ENCODE peak calls at places on chromosomes 13 and 19, in five cellular contexts. One of them, this sample, is unnamed.

GRCh38 chr13:107864543-107865460 is 350.5 kb downstream of the LIG4 start:
- DNase-seq in endothelial cell of umbilical vein: peak; percentile 68
- DNase-seq in ovary: peak; percentile 14
- DNase-seq in naive thymus-derived CD4-positive, alpha-beta T cell: no peak
- DNase-seq in keratinocyte: no peak
- DNase-seq in this sample: peak; percentile 5

GRCh38 chr13:37014609-37015008 is 14.0 kb downstream of the EXOSC8 start:
- DNase-seq in endothelial cell of umbilical vein: no peak
- DNase-seq in ovary: no peak
- DNase-seq in naive thymus-derived CD4-positive, alpha-beta T cell: no peak
- DNase-seq in keratinocyte: no peak
- DNase-seq in this sample: no peak

GRCh38 chr13:80235131-80235530 is 105.8 kb downstream of the SPRY2 start:
- DNase-seq in endothelial cell of umbilical vein: peak; percentile 79
- DNase-seq in ovary: no peak
- DNase-seq in naive thymus-derived CD4-positive, alpha-beta T cell: no peak
- DNase-seq in keratinocyte: no peak
- DNase-seq in this sample: no peak

GRCh38 chr19:18057557-18057956 is 29.2 kb downstream of the IL12RB1 start:
- DNase-seq in endothelial cell of umbilical vein: no peak
- DNase-seq in ovary: no peak
- DNase-seq in naive thymus-derived CD4-positive, alpha-beta T cell: no peak
- DNase-seq in keratinocyte: no peak
- DNase-seq in this sample: peak; percentile 41

GRCh38 chr13:113040597-113041292 is 64.8 kb upstream of the F7 start:
- DNase-seq in endothelial cell of umbilical vein: no peak
- DNase-seq in ovary: no peak
- DNase-seq in naive thymus-derived CD4-positive, alpha-beta T cell: no peak
- DNase-seq in keratinocyte: no peak
- DNase-seq in this sample: peak; percentile 42

GRCh38 chr13:99432637-99433542 is 68.4 kb upstream of the TM9SF2 start:
- DNase-seq in endothelial cell of umbilical vein: peak; percentile 75
- DNase-seq in ovary: no peak
- DNase-seq in naive thymus-derived CD4-positive, alpha-beta T cell: peak; percentile 85
- DNase-seq in keratinocyte: no peak
- DNase-seq in this sample: peak; percentile 87

GRCh38 chr13:24148414-24149305 is 11.9 kb upstream of the SPATA13 start:
- DNase-seq in endothelial cell of umbilical vein: peak; percentile 94
- DNase-seq in ovary: no peak
- DNase-seq in naive thymus-derived CD4-positive, alpha-beta T cell: no peak
- DNase-seq in keratinocyte: peak; percentile 87
- DNase-seq in this sample: peak; percentile 85

GRCh38 chr19:15540435-15540834 is 32.1 kb downstream of the CYP4F22 start:
- DNase-seq in endothelial cell of umbilical vein: no peak
- DNase-seq in ovary: no peak
- DNase-seq in naive thymus-derived CD4-positive, alpha-beta T cell: no peak
- DNase-seq in keratinocyte: no peak
- DNase-seq in this sample: no peak

GRCh38 chr13:76853481-76853880 is 32.7 kb downstream of the KCTD12 start:
- DNase-seq in endothelial cell of umbilical vein: peak; percentile 81
- DNase-seq in ovary: no peak
- DNase-seq in naive thymus-derived CD4-positive, alpha-beta T cell: no peak
- DNase-seq in keratinocyte: no peak
- DNase-seq in this sample: no peak

GRCh38 chr19:6352381-6353165 is 8.8 kb upstream of the CLPP start:
- DNase-seq in endothelial cell of umbilical vein: no peak
- DNase-seq in ovary: no peak
- DNase-seq in naive thymus-derived CD4-positive, alpha-beta T cell: no peak
- DNase-seq in keratinocyte: no peak
- DNase-seq in this sample: no peak

GRCh38 chr19:6851359-6851758 is 36.0 kb upstream of the ADGRE1 start:
- DNase-seq in endothelial cell of umbilical vein: no peak
- DNase-seq in ovary: no peak
- DNase-seq in naive thymus-derived CD4-positive, alpha-beta T cell: no peak
- DNase-seq in keratinocyte: no peak
- DNase-seq in this sample: no peak

GRCh38 chr13:24741016-24741662 is 22.8 kb upstream of the RNF17 start:
- DNase-seq in endothelial cell of umbilical vein: no peak
- DNase-seq in ovary: no peak
- DNase-seq in naive thymus-derived CD4-positive, alpha-beta T cell: no peak
- DNase-seq in keratinocyte: no peak
- DNase-seq in this sample: no peak

GRCh38 chr19:45729774-45730388 is 815 bp downstream of the FBXO46 start:
- DNase-seq in endothelial cell of umbilical vein: peak; percentile 30
- DNase-seq in ovary: no peak
- DNase-seq in naive thymus-derived CD4-positive, alpha-beta T cell: peak; percentile 33
- DNase-seq in keratinocyte: no peak
- DNase-seq in this sample: no peak

GRCh38 chr13:33676045-33676699 is 141.8 kb upstream of the RFC3 start:
- DNase-seq in endothelial cell of umbilical vein: peak; percentile 10
- DNase-seq in ovary: no peak
- DNase-seq in naive thymus-derived CD4-positive, alpha-beta T cell: no peak
- DNase-seq in keratinocyte: no peak
- DNase-seq in this sample: peak; percentile 34
- H3K4me3 ChIP-seq in endothelial cell of umbilical vein: peak overlapping the region; percentile 41
- H3K4me3 ChIP-seq in ovary: peak overlapping the region; percentile 32
- H3K4me3 ChIP-seq in naive thymus-derived CD4-positive, alpha-beta T cell: no peak overlapping the region
- H3K4me3 ChIP-seq in keratinocyte: peak overlapping the region; percentile 63
- H3K4me3 ChIP-seq in this sample: peak overlapping the region; percentile 46

GRCh38 chr19:36027696-36028095 is 5.0 kb downstream of the CLIP3 start:
- DNase-seq in endothelial cell of umbilical vein: no peak
- DNase-seq in ovary: no peak
- DNase-seq in naive thymus-derived CD4-positive, alpha-beta T cell: no peak
- DNase-seq in keratinocyte: no peak
- DNase-seq in this sample: no peak

GRCh38 chr19:36028313-36029041 is 4.2 kb downstream of the CLIP3 start:
- DNase-seq in endothelial cell of umbilical vein: no peak
- DNase-seq in ovary: no peak
- DNase-seq in naive thymus-derived CD4-positive, alpha-beta T cell: no peak
- DNase-seq in keratinocyte: no peak
- DNase-seq in this sample: no peak

GRCh38 chr19:36023432-36023831 is 9.2 kb downstream of the CLIP3 start:
- DNase-seq in endothelial cell of umbilical vein: no peak
- DNase-seq in ovary: no peak
- DNase-seq in naive thymus-derived CD4-positive, alpha-beta T cell: no peak
- DNase-seq in keratinocyte: no peak
- DNase-seq in this sample: no peak

GRCh38 chr19:36026091-36026876 is 6.4 kb downstream of the CLIP3 start:
- DNase-seq in endothelial cell of umbilical vein: no peak
- DNase-seq in ovary: no peak
- DNase-seq in naive thymus-derived CD4-positive, alpha-beta T cell: no peak
- DNase-seq in keratinocyte: no peak
- DNase-seq in this sample: no peak

DNA sequence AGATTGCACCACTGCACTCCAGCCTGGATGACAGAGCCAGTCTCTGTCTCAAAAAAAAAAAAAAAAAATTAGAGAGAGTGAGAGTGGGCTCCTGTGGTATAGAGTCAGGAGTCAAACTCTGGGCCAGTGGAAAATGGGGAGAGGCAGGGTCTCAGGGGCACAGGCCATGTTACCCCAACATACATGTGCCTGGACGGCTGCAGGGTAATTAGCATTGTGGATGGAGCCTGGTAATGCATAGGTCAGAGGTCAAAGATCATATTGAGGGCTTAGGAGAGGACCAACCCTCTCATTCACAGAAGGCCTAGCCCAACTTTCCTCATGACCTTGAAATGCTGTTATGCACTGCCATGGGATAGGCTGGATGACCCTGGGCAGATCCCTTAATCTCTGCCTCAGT is 7.1 kb downstream of the CLIP3 start:
- DNase-seq in endothelial cell of umbilical vein: no peak
- DNase-seq in ovary: no peak
- DNase-seq in naive thymus-derived CD4-positive, alpha-beta T cell: no peak
- DNase-seq in keratinocyte: no peak
- DNase-seq in this sample: no peak
- H3K27ac ChIP-seq in endothelial cell of umbilical vein: no peak overlapping the region
- H3K27ac ChIP-seq in ovary: no peak overlapping the region
- H3K27ac ChIP-seq in naive thymus-derived CD4-positive, alpha-beta T cell: no peak overlapping the region
- H3K27ac ChIP-seq in keratinocyte: no peak overlapping the region
- H3K27ac ChIP-seq in this sample: no peak overlapping the region

GRCh38 chr19:55659822-55660221 is 5.0 kb downstream of the U2AF2 start:
- DNase-seq in endothelial cell of umbilical vein: no peak
- DNase-seq in ovary: no peak
- DNase-seq in naive thymus-derived CD4-positive, alpha-beta T cell: no peak
- DNase-seq in keratinocyte: no peak
- DNase-seq in this sample: no peak

GRCh38 chr19:55657004-55657747 is 2.3 kb downstream of the U2AF2 start:
- DNase-seq in endothelial cell of umbilical vein: no peak
- DNase-seq in ovary: no peak
- DNase-seq in naive thymus-derived CD4-positive, alpha-beta T cell: no peak
- DNase-seq in keratinocyte: no peak
- DNase-seq in this sample: peak; percentile 76

GRCh38 chr19:55660404-55660803 is 5.6 kb downstream of the U2AF2 start:
- DNase-seq in endothelial cell of umbilical vein: no peak
- DNase-seq in ovary: no peak
- DNase-seq in naive thymus-derived CD4-positive, alpha-beta T cell: no peak
- DNase-seq in keratinocyte: no peak
- DNase-seq in this sample: no peak

GRCh38 chr19:55660991-55661390 is 6.2 kb downstream of the U2AF2 start:
- DNase-seq in endothelial cell of umbilical vein: no peak
- DNase-seq in ovary: no peak
- DNase-seq in naive thymus-derived CD4-positive, alpha-beta T cell: no peak
- DNase-seq in keratinocyte: no peak
- DNase-seq in this sample: no peak

DNA sequence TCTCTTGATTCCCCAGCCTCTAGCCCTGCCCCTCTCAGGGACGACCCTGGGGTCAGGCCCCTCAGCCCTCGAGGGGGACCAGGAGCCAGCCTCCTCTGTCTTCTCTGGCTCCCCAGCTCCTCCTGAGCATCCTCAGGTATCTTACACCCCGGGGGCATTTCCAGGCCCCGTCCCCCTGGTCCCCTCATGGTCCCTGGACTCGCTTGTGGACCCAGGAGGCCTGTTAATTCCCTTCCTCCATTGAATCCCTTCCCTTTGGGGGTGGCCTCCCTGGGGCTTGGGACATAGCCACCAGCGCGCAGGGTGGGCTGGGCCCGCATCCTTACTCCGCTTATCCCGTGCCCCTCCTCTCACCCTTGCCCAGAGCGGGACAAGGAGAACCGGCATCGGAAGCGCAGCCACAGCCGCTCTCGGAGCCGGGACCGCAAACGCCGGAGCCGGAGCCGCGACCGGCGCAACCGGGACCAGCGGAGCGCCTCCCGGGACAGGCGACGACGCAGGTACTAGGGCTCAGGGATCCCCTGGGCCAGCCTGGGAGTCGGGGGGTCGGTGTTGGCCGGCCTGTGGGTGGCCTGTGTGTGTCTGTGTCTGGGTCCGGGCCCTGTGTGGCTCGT is 4.1 kb downstream of the U2AF2 start:
- DNase-seq in endothelial cell of umbilical vein: no peak
- DNase-seq in ovary: no peak
- DNase-seq in naive thymus-derived CD4-positive, alpha-beta T cell: no peak
- DNase-seq in keratinocyte: no peak
- DNase-seq in this sample: no peak
- H3K36me3 ChIP-seq in endothelial cell of umbilical vein: peaks cover 42% of the 10 kb centered on the region
- H3K36me3 ChIP-seq in ovary: no peaks in the 10 kb centered on the region
- H3K36me3 ChIP-seq in naive thymus-derived CD4-positive, alpha-beta T cell: peaks cover 48% of the 10 kb centered on the region
- H3K36me3 ChIP-seq in keratinocyte: peaks cover 56% of the 10 kb centered on the region
- H3K36me3 ChIP-seq in this sample: no peaks in the 10 kb centered on the region

GRCh38 chr19:33389574-33390119 is 16.1 kb downstream of the CEBPG start:
- DNase-seq in endothelial cell of umbilical vein: no peak
- DNase-seq in ovary: peak; percentile 23
- DNase-seq in naive thymus-derived CD4-positive, alpha-beta T cell: no peak
- DNase-seq in keratinocyte: no peak
- DNase-seq in this sample: no peak

GRCh38 chr19:33391631-33392249 is 18.2 kb downstream of the CEBPG start:
- DNase-seq in endothelial cell of umbilical vein: no peak
- DNase-seq in ovary: no peak
- DNase-seq in naive thymus-derived CD4-positive, alpha-beta T cell: no peak
- DNase-seq in keratinocyte: no peak
- DNase-seq in this sample: no peak

GRCh38 chr19:33390908-33391630 is 17.6 kb downstream of the CEBPG start:
- DNase-seq in endothelial cell of umbilical vein: no peak
- DNase-seq in ovary: peak; percentile 32
- DNase-seq in naive thymus-derived CD4-positive, alpha-beta T cell: no peak
- DNase-seq in keratinocyte: no peak
- DNase-seq in this sample: peak; percentile 8

GRCh38 chr19:33388817-33389573 is 15.5 kb downstream of the CEBPG start:
- DNase-seq in endothelial cell of umbilical vein: no peak
- DNase-seq in ovary: no peak
- DNase-seq in naive thymus-derived CD4-positive, alpha-beta T cell: no peak
- DNase-seq in keratinocyte: no peak
- DNase-seq in this sample: no peak

GRCh38 chr19:33390120-33390907 is 16.8 kb downstream of the CEBPG start:
- DNase-seq in endothelial cell of umbilical vein: peak; percentile 56
- DNase-seq in ovary: peak; percentile 65
- DNase-seq in naive thymus-derived CD4-positive, alpha-beta T cell: no peak
- DNase-seq in keratinocyte: no peak
- DNase-seq in this sample: no peak
- H3K4me3 ChIP-seq in endothelial cell of umbilical vein: no peak overlapping the region
- H3K4me3 ChIP-seq in ovary: no peak overlapping the region
- H3K4me3 ChIP-seq in naive thymus-derived CD4-positive, alpha-beta T cell: no peak overlapping the region
- H3K4me3 ChIP-seq in keratinocyte: no peak overlapping the region
- H3K4me3 ChIP-seq in this sample: no peak overlapping the region

GRCh38 chr19:36152886-36153525 is 759 bp upstream of the COX7A1 start:
- DNase-seq in endothelial cell of umbilical vein: no peak
- DNase-seq in ovary: no peak
- DNase-seq in naive thymus-derived CD4-positive, alpha-beta T cell: no peak
- DNase-seq in keratinocyte: no peak
- DNase-seq in this sample: no peak

GRCh38 chr19:36151144-36152051 is 849 bp downstream of the COX7A1 start:
- DNase-seq in endothelial cell of umbilical vein: no peak
- DNase-seq in ovary: peak; percentile 68
- DNase-seq in naive thymus-derived CD4-positive, alpha-beta T cell: no peak
- DNase-seq in keratinocyte: no peak
- DNase-seq in this sample: peak; percentile 75

GRCh38 chr19:36149673-36150406 is 2.4 kb downstream of the COX7A1 start:
- DNase-seq in endothelial cell of umbilical vein: no peak
- DNase-seq in ovary: no peak
- DNase-seq in naive thymus-derived CD4-positive, alpha-beta T cell: no peak
- DNase-seq in keratinocyte: no peak
- DNase-seq in this sample: no peak

GRCh38 chr19:36150586-36150985 is 1.7 kb downstream of the COX7A1 start:
- DNase-seq in endothelial cell of umbilical vein: no peak
- DNase-seq in ovary: peak; percentile 31
- DNase-seq in naive thymus-derived CD4-positive, alpha-beta T cell: no peak
- DNase-seq in keratinocyte: no peak
- DNase-seq in this sample: no peak

DNA sequence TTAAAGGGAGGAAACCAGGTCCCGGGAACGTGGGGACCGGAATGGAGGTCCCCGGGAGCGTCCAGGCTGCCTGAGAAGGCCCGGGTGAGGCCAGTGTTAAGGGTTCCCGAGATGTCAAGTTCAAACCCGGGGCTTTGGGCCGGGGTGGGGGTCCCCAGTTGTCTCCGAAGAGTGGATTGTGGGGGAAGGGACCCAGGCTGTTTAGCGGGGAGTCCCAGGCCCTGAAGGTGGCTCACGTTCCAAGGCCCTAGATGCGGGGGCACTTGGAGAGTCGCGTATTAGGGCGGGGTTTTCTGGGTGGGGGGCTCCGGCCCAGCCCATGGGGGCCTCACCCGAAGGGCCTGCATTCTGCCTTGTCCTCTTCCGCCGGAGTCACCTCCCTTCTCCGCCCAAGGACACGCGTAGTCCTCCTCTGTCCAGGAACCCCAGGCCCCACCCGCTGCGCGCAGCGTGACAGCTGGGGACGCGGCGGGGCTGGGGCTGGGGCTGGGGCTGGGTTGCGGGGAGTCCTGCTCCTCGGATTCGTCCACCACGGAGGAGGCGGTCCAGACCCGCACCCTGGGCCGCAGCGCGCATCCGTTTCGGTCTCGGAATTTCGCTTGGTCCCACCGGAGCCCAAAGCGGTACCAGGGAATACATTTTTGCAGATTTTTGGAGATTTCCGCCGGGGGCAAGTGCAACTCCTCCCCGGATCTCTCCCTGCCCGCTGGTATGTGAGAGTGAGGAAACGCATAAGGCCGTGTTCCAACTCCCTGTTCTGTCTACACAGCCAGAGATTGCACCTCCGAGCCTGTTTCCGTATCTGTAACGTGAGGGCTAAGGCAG is at the start of gene COX7A1:
- DNase-seq in endothelial cell of umbilical vein: peak; percentile 23
- DNase-seq in ovary: peak; percentile 68
- DNase-seq in naive thymus-derived CD4-positive, alpha-beta T cell: no peak
- DNase-seq in keratinocyte: no peak
- DNase-seq in this sample: peak; percentile 82
- H3K27ac ChIP-seq in endothelial cell of umbilical vein: peak within 1 kb of the TSS; percentile 53
- H3K27ac ChIP-seq in ovary: peak within 1 kb of the TSS; percentile 79
- H3K27ac ChIP-seq in naive thymus-derived CD4-positive, alpha-beta T cell: no peak within 1 kb of the TSS
- H3K27ac ChIP-seq in keratinocyte: no peak within 1 kb of the TSS
- H3K27ac ChIP-seq in this sample: peak within 1 kb of the TSS; percentile 94